ENCODE peak calls at places on chromosome 15, in ten cellular contexts. One of them, this sample, is unnamed.

GRCh38 chr15:101689901-101690300 is 34.4 kb downstream of the TARS3 start:
- DNase-seq in CD4-positive, CD25-positive, alpha-beta regulatory T cell: no peak
- DNase-seq in activated CD8-positive, alpha-beta memory T cell treated with anti-CD3 and anti-CD28 coated beads for 48 hours: no peak
- DNase-seq in T1000: no peak
- DNase-seq in upper lobe of right lung: no peak
- DNase-seq in KG1: no peak
- DNase-seq in choroid plexus epithelial cell: peak; percentile 57
- DNase-seq in mesendoderm: peak; percentile 71
- DNase-seq in lower lobe of right lung: no peak
- DNase-seq in AG09319: no peak
- DNase-seq in this sample: no peak

GRCh38 chr15:45168751-45169551 is 18.8 kb downstream of the SHF start:
- DNase-seq in CD4-positive, CD25-positive, alpha-beta regulatory T cell: no peak
- DNase-seq in activated CD8-positive, alpha-beta memory T cell treated with anti-CD3 and anti-CD28 coated beads for 48 hours: no peak
- DNase-seq in T1000: no peak
- DNase-seq in upper lobe of right lung: no peak
- DNase-seq in KG1: no peak
- DNase-seq in choroid plexus epithelial cell: no peak
- DNase-seq in mesendoderm: no peak
- DNase-seq in lower lobe of right lung: peak; percentile 42
- DNase-seq in AG09319: no peak
- DNase-seq in this sample: no peak

GRCh38 chr15:34473840-34474239 is 36.2 kb upstream of the GOLGA8A start:
- DNase-seq in CD4-positive, CD25-positive, alpha-beta regulatory T cell: no peak
- DNase-seq in activated CD8-positive, alpha-beta memory T cell treated with anti-CD3 and anti-CD28 coated beads for 48 hours: no peak
- DNase-seq in T1000: no peak
- DNase-seq in upper lobe of right lung: no peak
- DNase-seq in KG1: no peak
- DNase-seq in choroid plexus epithelial cell: no peak
- DNase-seq in mesendoderm: no peak
- DNase-seq in lower lobe of right lung: no peak
- DNase-seq in AG09319: no peak
- DNase-seq in this sample: no peak

GRCh38 chr15:58119016-58119415 is 19.2 kb upstream of the AQP9 start:
- DNase-seq in CD4-positive, CD25-positive, alpha-beta regulatory T cell: no peak
- DNase-seq in activated CD8-positive, alpha-beta memory T cell treated with anti-CD3 and anti-CD28 coated beads for 48 hours: no peak
- DNase-seq in T1000: no peak
- DNase-seq in upper lobe of right lung: no peak
- DNase-seq in KG1: no peak
- DNase-seq in choroid plexus epithelial cell: no peak
- DNase-seq in mesendoderm: no peak
- DNase-seq in lower lobe of right lung: no peak
- DNase-seq in AG09319: no peak
- DNase-seq in this sample: no peak

GRCh38 chr15:67066041-67067021 is 929 bp downstream of the SMAD3 start:
- DNase-seq in CD4-positive, CD25-positive, alpha-beta regulatory T cell: peak; percentile 11
- DNase-seq in activated CD8-positive, alpha-beta memory T cell treated with anti-CD3 and anti-CD28 coated beads for 48 hours: no peak
- DNase-seq in T1000: no peak
- DNase-seq in upper lobe of right lung: no peak
- DNase-seq in KG1: no peak
- DNase-seq in choroid plexus epithelial cell: no peak
- DNase-seq in mesendoderm: peak; percentile 55
- DNase-seq in lower lobe of right lung: no peak
- DNase-seq in AG09319: no peak
- DNase-seq in this sample: peak; percentile 65

GRCh38 chr15:43881944-43882343 is 55.1 kb downstream of the WDR76 start:
- DNase-seq in CD4-positive, CD25-positive, alpha-beta regulatory T cell: no peak
- DNase-seq in activated CD8-positive, alpha-beta memory T cell treated with anti-CD3 and anti-CD28 coated beads for 48 hours: no peak
- DNase-seq in T1000: no peak
- DNase-seq in upper lobe of right lung: no peak
- DNase-seq in KG1: no peak
- DNase-seq in choroid plexus epithelial cell: peak; percentile 13
- DNase-seq in mesendoderm: peak; percentile 47
- DNase-seq in lower lobe of right lung: no peak
- DNase-seq in AG09319: no peak
- DNase-seq in this sample: no peak

GRCh38 chr15:86608461-86608860 is 528.8 kb downstream of the AGBL1 start:
- DNase-seq in CD4-positive, CD25-positive, alpha-beta regulatory T cell: no peak
- DNase-seq in activated CD8-positive, alpha-beta memory T cell treated with anti-CD3 and anti-CD28 coated beads for 48 hours: no peak
- DNase-seq in T1000: no peak
- DNase-seq in upper lobe of right lung: no peak
- DNase-seq in KG1: no peak
- DNase-seq in choroid plexus epithelial cell: peak; percentile 1
- DNase-seq in mesendoderm: no peak
- DNase-seq in lower lobe of right lung: no peak
- DNase-seq in AG09319: no peak
- DNase-seq in this sample: no peak

GRCh38 chr15:95325763-95326688 is 1004.5 kb upstream of the NR2F2 start:
- DNase-seq in CD4-positive, CD25-positive, alpha-beta regulatory T cell: no peak
- DNase-seq in activated CD8-positive, alpha-beta memory T cell treated with anti-CD3 and anti-CD28 coated beads for 48 hours: no peak
- DNase-seq in T1000: no peak
- DNase-seq in upper lobe of right lung: no peak
- DNase-seq in KG1: no peak
- DNase-seq in choroid plexus epithelial cell: peak; percentile 95
- DNase-seq in mesendoderm: peak; percentile 3
- DNase-seq in lower lobe of right lung: no peak
- DNase-seq in AG09319: no peak
- DNase-seq in this sample: peak; percentile 63

GRCh38 chr15:46088486-46089437 is 453.9 kb downstream of the SQOR start:
- DNase-seq in CD4-positive, CD25-positive, alpha-beta regulatory T cell: no peak
- DNase-seq in activated CD8-positive, alpha-beta memory T cell treated with anti-CD3 and anti-CD28 coated beads for 48 hours: no peak
- DNase-seq in T1000: no peak
- DNase-seq in upper lobe of right lung: no peak
- DNase-seq in KG1: no peak
- DNase-seq in choroid plexus epithelial cell: peak; percentile 5
- DNase-seq in mesendoderm: no peak
- DNase-seq in lower lobe of right lung: no peak
- DNase-seq in AG09319: no peak
- DNase-seq in this sample: no peak

GRCh38 chr15:101063891-101064794 is 145.0 kb downstream of the LRRK1 start:
- DNase-seq in CD4-positive, CD25-positive, alpha-beta regulatory T cell: no peak
- DNase-seq in activated CD8-positive, alpha-beta memory T cell treated with anti-CD3 and anti-CD28 coated beads for 48 hours: no peak
- DNase-seq in T1000: no peak
- DNase-seq in upper lobe of right lung: peak; percentile 58
- DNase-seq in KG1: no peak
- DNase-seq in choroid plexus epithelial cell: peak; percentile 60
- DNase-seq in mesendoderm: no peak
- DNase-seq in lower lobe of right lung: peak; percentile 46
- DNase-seq in AG09319: no peak
- DNase-seq in this sample: peak; percentile 87

GRCh38 chr15:56491110-56491722 is 26.3 kb upstream of the MNS1 start:
- DNase-seq in CD4-positive, CD25-positive, alpha-beta regulatory T cell: peak; percentile 5
- DNase-seq in activated CD8-positive, alpha-beta memory T cell treated with anti-CD3 and anti-CD28 coated beads for 48 hours: no peak
- DNase-seq in T1000: peak; percentile 3
- DNase-seq in upper lobe of right lung: no peak
- DNase-seq in KG1: peak; percentile 39
- DNase-seq in choroid plexus epithelial cell: peak; percentile 94
- DNase-seq in mesendoderm: peak; percentile 78
- DNase-seq in lower lobe of right lung: no peak
- DNase-seq in AG09319: peak; percentile 54
- DNase-seq in this sample: peak; percentile 79

GRCh38 chr15:79378394-79379158 is 53.6 kb upstream of the MINAR1 start:
- DNase-seq in CD4-positive, CD25-positive, alpha-beta regulatory T cell: no peak
- DNase-seq in activated CD8-positive, alpha-beta memory T cell treated with anti-CD3 and anti-CD28 coated beads for 48 hours: no peak
- DNase-seq in T1000: no peak
- DNase-seq in upper lobe of right lung: no peak
- DNase-seq in KG1: no peak
- DNase-seq in choroid plexus epithelial cell: peak; percentile 43
- DNase-seq in mesendoderm: no peak
- DNase-seq in lower lobe of right lung: no peak
- DNase-seq in AG09319: no peak
- DNase-seq in this sample: no peak

GRCh38 chr15:57923311-57923710 is 142.2 kb downstream of the ALDH1A2 start:
- DNase-seq in CD4-positive, CD25-positive, alpha-beta regulatory T cell: no peak
- DNase-seq in activated CD8-positive, alpha-beta memory T cell treated with anti-CD3 and anti-CD28 coated beads for 48 hours: no peak
- DNase-seq in T1000: no peak
- DNase-seq in upper lobe of right lung: no peak
- DNase-seq in KG1: no peak
- DNase-seq in choroid plexus epithelial cell: peak; percentile 59
- DNase-seq in mesendoderm: no peak
- DNase-seq in lower lobe of right lung: no peak
- DNase-seq in AG09319: no peak
- DNase-seq in this sample: no peak

GRCh38 chr15:87777054-87777498 is 479.5 kb downstream of the NTRK3 start:
- DNase-seq in CD4-positive, CD25-positive, alpha-beta regulatory T cell: no peak
- DNase-seq in activated CD8-positive, alpha-beta memory T cell treated with anti-CD3 and anti-CD28 coated beads for 48 hours: no peak
- DNase-seq in T1000: peak; percentile 65
- DNase-seq in upper lobe of right lung: no peak
- DNase-seq in KG1: no peak
- DNase-seq in choroid plexus epithelial cell: peak; percentile 84
- DNase-seq in mesendoderm: no peak
- DNase-seq in lower lobe of right lung: no peak
- DNase-seq in AG09319: peak; percentile 61
- DNase-seq in this sample: peak; percentile 61

GRCh38 chr15:76901965-76902364 is 3.2 kb downstream of the SCAPER start:
- DNase-seq in CD4-positive, CD25-positive, alpha-beta regulatory T cell: no peak
- DNase-seq in activated CD8-positive, alpha-beta memory T cell treated with anti-CD3 and anti-CD28 coated beads for 48 hours: no peak
- DNase-seq in T1000: no peak
- DNase-seq in upper lobe of right lung: no peak
- DNase-seq in KG1: no peak
- DNase-seq in choroid plexus epithelial cell: no peak
- DNase-seq in mesendoderm: no peak
- DNase-seq in lower lobe of right lung: no peak
- DNase-seq in AG09319: no peak
- DNase-seq in this sample: no peak

This sample was measured in sciatic nerve.